ENCODE peak calls at places on chromosomes 6 and 20, in four cellular contexts. J is RWPE1, C is mucosa of descending colon, O is fibroblast of the aortic adventitia. G is an unnamed sample.

GRCh38 chr20:13338999-13339411 is 117.9 kb downstream of the ISM1 start:
- DNase-seq in J (no peak), C (peak; percentile 64), O (no peak), G (no peak)

GRCh38 chr20:35732644-35732982 is 9.4 kb downstream of the RBM39 start:
- DNase-seq in J (no peak), C (no peak), O (no peak), G (no peak)

GRCh38 chr6:119676971-119677370 is 327.4 kb upstream of the MAN1A1 start:
- DNase-seq in J (no peak), C (peak; percentile 2), O (no peak), G (no peak)

GRCh38 chr6:107561325-107561724 is 71.4 kb downstream of the SOBP start:
- DNase-seq in J (no peak), C (no peak), O (peak; percentile 41), G (no peak)

GRCh38 chr20:33709398-33709797 is 10.7 kb downstream of the PXMP4 start:
- DNase-seq in J (no peak), C (no peak), O (no peak), G (no peak)

GRCh38 chr6:75932067-75932466 is 140.4 kb downstream of the IMPG1 start:
- DNase-seq in J (peak; percentile 9), C (peak; percentile 18), O (no peak), G (peak; percentile 38)

GRCh38 chr20:24676353-24676977 is 207.0 kb downstream of the SYNDIG1 start:
- DNase-seq in J (no peak), C (no peak), O (no peak), G (no peak)

GRCh38 chr20:4613184-4613583 is 108.5 kb upstream of the PRND start:
- DNase-seq in J (peak; percentile 56), C (no peak), O (peak; percentile 20), G (no peak)

GRCh38 chr20:45402946-45403345 is 5.1 kb upstream of the DBNDD2 start:
- DNase-seq in J (no peak), C (no peak), O (no peak), G (no peak)

GRCh38 chr6:163405412-163406309 is 8.9 kb upstream of the QKI start:
- DNase-seq in J (no peak), C (peak; percentile 42), O (peak; percentile 33), G (no peak)

GRCh38 chr20:17533396-17533795 is 2.2 kb upstream of the BFSP1 start:
- DNase-seq in J (peak; percentile 79), C (peak; percentile 41), O (peak; percentile 64), G (peak; percentile 71)

GRCh38 chr20:62702008-62702290 is 6.7 kb upstream of the NTSR1 start:
- DNase-seq in J (no peak), C (no peak), O (no peak), G (no peak)

GRCh38 chr20:57507477-57507876 is 17.5 kb downstream of the CTCFL start:
- DNase-seq in J (no peak), C (no peak), O (no peak), G (peak; percentile 23)

GRCh38 chr6:11978169-11978987 is 33.7 kb upstream of the HIVEP1 start:
- DNase-seq in J (no peak), C (no peak), O (no peak), G (no peak)

GRCh38 chr6:79804732-79805131 is 142.6 kb downstream of the ELOVL4 start:
- DNase-seq in J (no peak), C (no peak), O (no peak), G (no peak)

GRCh38 chr6:43107344-43108062 is 31.4 kb downstream of the PTK7 start:
- DNase-seq in J (no peak), C (no peak), O (no peak), G (no peak)

GRCh38 chr20:59422911-59423520 is 122.6 kb downstream of the EDN3 start:
- DNase-seq in J (no peak), C (no peak), O (no peak), G (no peak)

GRCh38 chr20:25188218-25188617 is 7.3 kb upstream of the ENTPD6 start:
- DNase-seq in J (no peak), C (no peak), O (no peak), G (no peak)

GRCh38 chr6:68726307-68726706 is 91.2 kb downstream of the ADGRB3 start:
- DNase-seq in J (no peak), C (no peak), O (no peak), G (no peak)

GRCh38 chr20:20073851-20074252 is 21.5 kb downstream of the CFAP61 start:
- DNase-seq in J (no peak), C (no peak), O (no peak), G (no peak)

GRCh38 chr6:53647437-53648094 is 18.0 kb downstream of the KLHL31 start:
- DNase-seq in J (no peak), C (peak; percentile 32), O (no peak), G (peak; percentile 31)

GRCh38 chr20:58892932-58893224 is 40.4 kb downstream of the GNAS start:
- DNase-seq in J (no peak), C (no peak), O (no peak), G (no peak)

GRCh38 chr20:38350879-38351775 is 4.8 kb downstream of the LBP start:
- DNase-seq in J (no peak), C (peak; percentile 17), O (no peak), G (no peak)

GRCh38 chr6:159973406-159973805 is 4.5 kb downstream of the IGF2R start:
- DNase-seq in J (no peak), C (no peak), O (peak; percentile 51), G (no peak)

GRCh38 chr6:43769526-43770416 is at the start of gene VEGFA:
- DNase-seq in J (peak; percentile 98), C (peak; percentile 95), O (peak; percentile 94), G (peak; percentile 87)

GRCh38 chr6:163793584-163793983 is 379.1 kb downstream of the QKI start:
- DNase-seq in J (peak; percentile 64), C (no peak), O (peak; percentile 4), G (peak; percentile 86)

GRCh38 chr6:89989742-89990141 is 95.5 kb downstream of the GJA10 start:
- DNase-seq in J (no peak), C (no peak), O (peak; percentile 49), G (no peak)

GRCh38 chr20:13515291-13515690 is 123.4 kb downstream of the TASP1 start:
- DNase-seq in J (no peak), C (no peak), O (no peak), G (no peak)

DNA sequence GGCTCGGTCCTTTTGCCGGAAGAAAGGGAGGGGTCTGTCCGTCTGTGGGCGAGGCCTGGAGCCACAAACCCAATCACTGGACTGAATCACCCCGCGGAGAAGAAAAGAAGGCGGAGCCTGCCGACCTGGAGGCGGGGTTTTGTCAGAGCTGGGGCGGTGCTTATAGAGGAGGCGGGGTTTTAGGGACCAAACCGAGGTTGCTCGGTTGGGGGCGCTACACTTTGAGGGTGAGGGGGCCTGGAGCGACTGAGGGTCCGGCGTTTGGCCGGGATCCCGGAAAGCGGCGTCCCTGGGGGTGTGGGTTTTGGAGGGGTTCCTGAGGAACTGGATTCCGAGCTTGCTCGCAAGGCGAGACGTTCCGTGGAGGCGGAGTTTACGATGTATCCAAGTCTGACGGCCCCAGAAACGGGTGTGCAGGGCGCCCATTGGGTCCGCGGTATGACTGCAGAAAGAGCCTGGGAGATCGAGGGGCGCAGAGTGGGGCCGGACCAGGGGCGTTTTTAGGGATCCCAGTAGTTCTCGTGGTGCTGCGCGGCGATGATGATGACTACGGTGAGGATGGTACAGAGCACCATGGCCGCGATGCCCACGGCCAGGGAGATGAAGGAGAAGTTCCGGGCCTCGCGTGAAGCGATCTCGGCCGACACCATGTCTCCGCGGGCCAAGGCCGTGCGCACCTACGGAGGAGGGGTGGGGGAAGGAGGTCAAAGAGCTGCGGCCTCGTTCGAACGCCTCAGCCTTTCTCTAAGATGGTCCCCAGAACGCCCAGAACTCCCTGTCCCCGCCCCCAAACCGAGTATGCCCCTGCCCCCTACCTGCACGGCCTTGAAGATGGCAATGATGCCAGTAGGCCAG is 2.8 kb downstream of the PRRT1 start:
- DNase-seq in J (peak; percentile 64), C (peak; percentile 86), O (no peak), G (no peak)
- TF ChIP-seq CTCF in J (peak; percentile 58), C (no peak), O (no peak), G (no peak)

GRCh38 chr6:154510144-154510905 is at the start of gene CNKSR3:
- DNase-seq in J (peak; percentile 74), C (peak; percentile 83), O (peak; percentile 92), G (peak; percentile 92)
- TF ChIP-seq CTCF in J (no peak), C (no peak), O (peak; percentile 41), G (no peak)

GRCh38 chr6:81073323-81073722 is 679.2 kb downstream of the TENT5A start:
- DNase-seq in J (no peak), C (no peak), O (no peak), G (no peak)

GRCh38 chr6:81075974-81076373 is 676.5 kb downstream of the TENT5A start:
- DNase-seq in J (no peak), C (no peak), O (peak; percentile 19), G (peak; percentile 17)
- TF ChIP-seq CTCF in J (peak; percentile 32), C (no peak), O (peak; percentile 64), G (peak; percentile 19)

GRCh38 chr6:92124126-92124525 is 1295.2 kb downstream of the EPHA7 start:
- DNase-seq in J (peak; percentile 55), C (no peak), O (no peak), G (peak; percentile 78)

GRCh38 chr6:92125681-92126080 is 1293.7 kb downstream of the EPHA7 start:
- DNase-seq in J (no peak), C (no peak), O (no peak), G (no peak)

GRCh38 chr6:92121228-92121627 is 1298.1 kb downstream of the EPHA7 start:
- DNase-seq in J (no peak), C (no peak), O (no peak), G (no peak)

GRCh38 chr6:92126088-92126487 is 1293.3 kb downstream of the EPHA7 start:
- DNase-seq in J (peak; percentile 76), C (no peak), O (no peak), G (peak; percentile 75)

DNA sequence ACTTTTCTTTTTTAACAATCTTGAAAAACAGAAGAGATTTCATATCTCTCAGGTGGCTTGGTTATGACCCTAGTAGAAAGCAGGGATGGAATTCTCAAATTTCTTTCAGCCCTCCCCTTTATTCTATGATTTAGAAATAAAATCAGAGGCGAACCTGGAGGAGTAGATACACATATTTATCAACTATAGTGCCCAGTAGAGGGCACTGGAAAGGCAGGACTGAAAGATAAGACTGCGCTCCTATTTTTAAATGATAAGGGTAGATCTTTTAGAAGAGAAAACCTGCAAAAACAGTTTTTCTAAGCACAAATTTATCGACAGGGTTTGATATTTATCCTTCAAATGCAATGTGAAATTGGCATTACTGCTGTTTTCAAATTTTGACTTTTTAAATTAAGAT is 1296.6 kb downstream of the EPHA7 start:
- DNase-seq in J (no peak), C (no peak), O (no peak), G (peak; percentile 43)
- TF ChIP-seq CTCF in J (no peak), C (no peak), O (no peak), G (peak; percentile 32)

DNA sequence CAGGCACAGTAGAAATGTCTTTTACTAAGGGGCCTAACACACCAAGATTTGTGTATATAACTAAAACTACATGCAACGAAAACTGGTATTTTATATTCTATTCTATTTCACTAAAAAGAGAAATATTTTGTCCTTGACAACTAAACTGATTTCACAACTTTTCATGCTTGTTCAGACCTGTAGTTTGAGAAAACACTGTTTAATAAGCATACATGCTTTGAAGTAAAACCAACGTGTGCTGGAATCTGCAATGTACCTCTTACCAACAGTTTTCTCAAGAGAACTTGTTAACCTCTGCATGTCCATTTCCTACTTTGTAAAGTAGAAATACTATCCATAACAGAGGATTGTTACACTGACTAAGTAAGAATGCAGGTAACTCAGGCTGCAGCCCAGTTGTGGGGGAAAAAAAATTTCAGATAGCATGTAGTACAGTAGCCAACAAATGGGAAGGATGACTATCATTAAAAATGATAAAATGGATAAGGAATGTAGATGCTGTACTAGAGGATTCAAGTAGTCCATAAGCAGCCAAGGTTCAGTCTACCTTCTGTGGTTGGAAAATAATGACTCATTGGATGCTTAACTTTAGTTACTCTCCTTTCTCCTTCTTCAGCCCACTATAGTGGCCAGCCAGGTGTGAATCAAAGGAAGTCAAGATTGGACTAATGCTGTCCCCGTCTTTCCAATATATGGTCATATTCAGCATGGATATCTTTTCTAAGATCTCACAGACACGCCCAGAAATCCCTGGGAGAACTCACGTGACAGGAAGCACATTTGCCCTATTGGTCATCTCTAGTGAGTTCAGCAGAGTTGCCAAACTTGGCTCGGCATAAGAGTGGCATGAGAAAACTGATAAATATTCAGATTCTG is 65.2 kb downstream of the HFE start:
- DNase-seq in J (no peak), C (no peak), O (no peak), G (peak; percentile 57)
- TF ChIP-seq CTCF in J (no peak), C (no peak), O (no peak), G (no peak)

G was measured in MCF 10A.